ENCODE peak calls at places on chromosomes 13 and 19, in ten cellular contexts. A is type B pancreatic cell; O is mesendoderm; R is BE2C; T is choroid plexus epithelial cell; J is GM12864; Y is cerebellar cortex; Z is stimulated activated CD8-positive, alpha-beta memory T cell treated with anti-CD3 and anti-CD28 coated beads, Interleukin-15, amount 100 ng/mL, for 24 hours; H is natural killer cell; M is NCI-H774. X is an unnamed sample.

GRCh38 chr13:76764429-76764828 is 121.8 kb downstream of the KCTD12 start:
- DNase-seq in Y (no peak), A (no peak), Z (no peak), H (no peak), J (no peak), O (peak), T (peak), M (no peak), R (no peak), X (no peak)

GRCh38 chr19:41219924-41220567 is 1.0 kb downstream of the AXL start:
- DNase-seq in R (peak), H (no peak), A (no peak), M (no peak), O (peak), T (peak), J (no peak), Z (no peak), Y (no peak), X (no peak)

GRCh38 chr19:22422220-22422619 is at the start of gene ZNF98:
- DNase-seq in Z (no peak), A (no peak), M (no peak), Y (no peak), O (no peak), T (no peak), H (no peak), J (no peak), R (no peak), X (no peak)

GRCh38 chr13:49308977-49309408 is 61.3 kb downstream of the CDADC1 start:
- DNase-seq in Z (no peak), R (no peak), M (no peak), A (no peak), T (peak), J (no peak), O (no peak), H (no peak), Y (no peak), X (no peak)

GRCh38 chr19:3080281-3080680 is 13.9 kb upstream of the GNA11 start:
- DNase-seq in Z (no peak), J (no peak), M (no peak), H (no peak), A (no peak), T (peak), Y (no peak), R (no peak), O (no peak), X (no peak)

GRCh38 chr19:11849264-11849615 is 714 bp downstream of the ZNF439 start:
- DNase-seq in A (no peak), Z (no peak), T (peak), Y (peak), M (no peak), O (no peak), H (no peak), R (no peak), J (peak), X (no peak)

GRCh38 chr19:6772028-6772865 is at the start of gene VAV1:
- DNase-seq in Z (peak), A (no peak), J (peak), M (peak), H (peak), T (no peak), Y (no peak), R (no peak), O (no peak), X (peak)

GRCh38 chr13:99051768-99052455 is 74.0 kb upstream of the DOCK9 start:
- DNase-seq in R (no peak), H (no peak), T (no peak), M (no peak), Y (no peak), O (no peak), A (no peak), Z (no peak), J (no peak), X (no peak)

GRCh38 chr13:80337011-80337688 is 3.8 kb downstream of the SPRY2 start:
- DNase-seq in J (no peak), T (no peak), M (no peak), A (no peak), Z (no peak), O (no peak), H (no peak), R (peak), Y (peak), X (no peak)

GRCh38 chr19:4034048-4035017 is 26.8 kb downstream of the PIAS4 start:
- DNase-seq in A (no peak), J (no peak), H (no peak), O (no peak), Y (no peak), R (no peak), M (no peak), T (no peak), Z (no peak), X (no peak)

X was measured in stimulated activated naive CD8-positive, alpha-beta T cell treated with anti-CD3 and anti-CD28 coated beads, Interleukin-15, amount 100 ng/mL, for 72 hours.